ENCODE peak calls at places on chromosomes 2 and 18, in five cellular contexts. Z is adrenal gland, Q is body of pancreas, Y is heart left ventricle, E is HCT116. V is an unnamed sample.

GRCh38 chr2:235191486-235191885 is 239.7 kb downstream of the SH3BP4 start:
- DNase-seq in Z (no peak), Q (no peak), Y (no peak), E (no peak), V (no peak)

GRCh38 chr18:45688834-45689233 is 35.1 kb upstream of the SLC14A1 start:
- DNase-seq in Z (no peak), Q (no peak), Y (no peak), E (no peak), V (no peak)

GRCh38 chr2:85582467-85582866 is 1.8 kb upstream of the VAMP5 start:
- DNase-seq in Z (no peak), Q (no peak), Y (no peak), E (no peak), V (no peak)

GRCh38 chr18:50953822-50954221 is 14.0 kb upstream of the ELAC1 start:
- DNase-seq in Z (no peak), Q (no peak), Y (no peak), E (no peak), V (no peak)

GRCh38 chr2:107635883-107636282 is 190.8 kb upstream of the RGPD4 start:
- DNase-seq in Z (no peak), Q (no peak), Y (no peak), E (no peak), V (no peak)

GRCh38 chr2:212193803-212194202 is 344.8 kb downstream of the ERBB4 start:
- DNase-seq in Z (no peak), Q (no peak), Y (no peak), E (no peak), V (no peak)

GRCh38 chr2:64866797-64867196 is 122.4 kb upstream of the SLC1A4 start:
- DNase-seq in Z (peak; percentile 74), Q (no peak), Y (peak; percentile 34), E (no peak), V (peak; percentile 52)

GRCh38 chr18:9961031-9961430 is 47.2 kb downstream of the VAPA start:
- DNase-seq in Z (no peak), Q (no peak), Y (no peak), E (no peak), V (no peak)

GRCh38 chr2:70888925-70889715 is 46.6 kb upstream of the ATP6V1B1 start:
- DNase-seq in Z (peak; percentile 24), Q (no peak), Y (no peak), E (no peak), V (no peak)

GRCh38 chr2:239910851-239911629 is 114.1 kb downstream of the NDUFA10 start:
- DNase-seq in Z (peak; percentile 65), Q (no peak), Y (no peak), E (no peak), V (no peak)

GRCh38 chr2:69131983-69132675 is 119.2 kb downstream of the ANTXR1 start:
- DNase-seq in Z (no peak), Q (no peak), Y (no peak), E (no peak), V (no peak)

GRCh38 chr2:240154606-240155005 is 14.1 kb upstream of the OTOS start:
- DNase-seq in Z (no peak), Q (no peak), Y (no peak), E (no peak), V (peak; percentile 48)

GRCh38 chr18:48133675-48134251 is 203.3 kb upstream of the SMAD2 start:
- DNase-seq in Z (no peak), Q (no peak), Y (no peak), E (no peak), V (no peak)

GRCh38 chr2:33020883-33021282 is 74.1 kb downstream of the LTBP1 start:
- DNase-seq in Z (no peak), Q (no peak), Y (no peak), E (no peak), V (no peak)

GRCh38 chr2:230219419-230220331 is at the start of gene SP110:
- DNase-seq in Z (peak; percentile 90), Q (peak; percentile 88), Y (peak; percentile 80), E (peak; percentile 31), V (peak; percentile 86)

GRCh38 chr2:178395941-178396585 is 54.9 kb downstream of the PRKRA start:
- DNase-seq in Z (no peak), Q (no peak), Y (no peak), E (no peak), V (no peak)

GRCh38 chr2:213221962-213222361 is 62.3 kb upstream of the SPAG16 start:
- DNase-seq in Z (no peak), Q (no peak), Y (no peak), E (no peak), V (no peak)

GRCh38 chr18:63970803-63971191 is 916 bp downstream of the SERPINB8 start:
- DNase-seq in Z (peak; percentile 73), Q (peak; percentile 36), Y (peak; percentile 39), E (no peak), V (peak; percentile 60)

GRCh38 chr2:46379213-46380037 is 82.2 kb downstream of the EPAS1 start:
- DNase-seq in Z (peak; percentile 33), Q (no peak), Y (no peak), E (no peak), V (no peak)

GRCh38 chr2:20633001-20633400 is 17.9 kb downstream of the HS1BP3 start:
- DNase-seq in Z (no peak), Q (no peak), Y (peak; percentile 14), E (no peak), V (no peak)

GRCh38 chr2:20635698-20636584 is 15.0 kb downstream of the HS1BP3 start:
- DNase-seq in Z (peak; percentile 94), Q (peak; percentile 82), Y (peak; percentile 89), E (peak; percentile 21), V (peak; percentile 88)

GRCh38 chr2:20635096-20635475 is 15.8 kb downstream of the HS1BP3 start:
- DNase-seq in Z (no peak), Q (peak; percentile 9), Y (peak; percentile 13), E (no peak), V (no peak)

GRCh38 chr2:20633794-20634259 is 17.1 kb downstream of the HS1BP3 start:
- DNase-seq in Z (no peak), Q (peak; percentile 73), Y (peak; percentile 77), E (no peak), V (peak; percentile 65)

GRCh38 chr2:20634430-20635095 is 16.3 kb downstream of the HS1BP3 start:
- DNase-seq in Z (peak; percentile 80), Q (peak; percentile 47), Y (peak; percentile 45), E (no peak), V (peak; percentile 44)
- H3K27ac ChIP-seq in Z (peak overlapping the region; percentile 51), Q (peak overlapping the region; percentile 75), Y (peak overlapping the region; percentile 71), E (no peak overlapping the region), V (peak overlapping the region; percentile 23)

DNA sequence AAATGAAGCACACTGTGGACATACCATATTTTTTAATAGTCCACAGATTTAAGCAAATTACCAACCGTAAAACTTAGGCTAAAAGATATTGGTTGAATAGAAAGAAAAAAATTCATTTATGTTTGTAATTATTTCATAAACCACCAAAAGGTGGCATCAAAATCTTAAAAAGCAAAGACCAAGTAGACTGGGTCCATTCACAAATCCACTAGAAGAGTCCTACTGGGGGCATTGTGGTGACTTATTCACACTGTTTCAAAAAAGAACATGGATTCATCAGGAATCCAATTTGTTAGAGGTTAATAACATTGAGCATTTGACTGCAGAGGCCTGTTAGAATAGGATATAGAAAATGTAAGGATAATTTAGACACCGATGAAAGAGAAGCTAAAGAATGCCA is 194.9 kb upstream of the KYNU start:
- DNase-seq in Z (no peak), Q (no peak), Y (no peak), E (peak; percentile 13), V (no peak)
- TF ChIP-seq CTCF in Z (peak; percentile 47), Q (no peak), Y (no peak), E (no peak), V (peak; percentile 41)

GRCh38 chr2:127017548-127017947 is 89.4 kb downstream of the BIN1 start:
- DNase-seq in Z (no peak), Q (no peak), Y (no peak), E (no peak), V (no peak)

GRCh38 chr2:127014630-127015029 is 92.3 kb downstream of the BIN1 start:
- DNase-seq in Z (no peak), Q (no peak), Y (no peak), E (no peak), V (no peak)

GRCh38 chr2:127016329-127016728 is 90.6 kb downstream of the BIN1 start:
- DNase-seq in Z (no peak), Q (no peak), Y (no peak), E (no peak), V (no peak)

GRCh38 chr2:127014224-127014623 is 92.7 kb downstream of the BIN1 start:
- DNase-seq in Z (no peak), Q (no peak), Y (no peak), E (no peak), V (no peak)

GRCh38 chr2:127015106-127015910 is 91.6 kb downstream of the BIN1 start:
- DNase-seq in Z (no peak), Q (no peak), Y (no peak), E (no peak), V (no peak)
- TF ChIP-seq POLR2A in Z (no peak), Q (no peak), Y (no peak), E (no peak), V (no peak)

DNA sequence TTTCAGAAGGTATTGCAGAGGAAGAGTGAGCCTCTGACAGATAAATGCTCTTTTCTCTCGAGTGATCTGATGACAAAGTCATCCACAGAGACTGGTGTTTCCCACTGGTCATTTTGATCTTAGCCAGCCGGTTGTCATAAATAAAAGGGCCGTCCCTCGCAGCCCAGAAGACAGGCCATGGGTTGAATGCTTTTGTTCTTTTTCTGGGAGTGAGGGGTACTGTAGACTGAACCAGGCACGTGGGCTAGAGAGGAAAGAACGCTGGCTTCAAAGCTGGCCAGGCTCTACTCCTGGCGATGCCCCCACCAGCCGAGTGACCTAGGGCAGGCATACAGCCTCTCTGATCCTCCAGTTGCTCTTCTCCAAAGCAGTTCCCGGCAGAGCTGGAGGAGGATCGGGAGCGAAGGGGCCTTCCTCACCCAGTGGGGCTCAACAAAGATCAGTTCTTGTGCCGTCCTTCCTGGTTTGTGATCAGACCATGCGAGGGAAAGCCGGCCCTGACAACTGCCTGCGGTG is 193.5 kb downstream of the INHBB start:
- DNase-seq in Z (no peak), Q (no peak), Y (no peak), E (no peak), V (no peak)
- H3K27ac ChIP-seq in Z (peak overlapping the region; percentile 40), Q (peak overlapping the region; percentile 71), Y (no peak overlapping the region), E (no peak overlapping the region), V (no peak overlapping the region)

DNA sequence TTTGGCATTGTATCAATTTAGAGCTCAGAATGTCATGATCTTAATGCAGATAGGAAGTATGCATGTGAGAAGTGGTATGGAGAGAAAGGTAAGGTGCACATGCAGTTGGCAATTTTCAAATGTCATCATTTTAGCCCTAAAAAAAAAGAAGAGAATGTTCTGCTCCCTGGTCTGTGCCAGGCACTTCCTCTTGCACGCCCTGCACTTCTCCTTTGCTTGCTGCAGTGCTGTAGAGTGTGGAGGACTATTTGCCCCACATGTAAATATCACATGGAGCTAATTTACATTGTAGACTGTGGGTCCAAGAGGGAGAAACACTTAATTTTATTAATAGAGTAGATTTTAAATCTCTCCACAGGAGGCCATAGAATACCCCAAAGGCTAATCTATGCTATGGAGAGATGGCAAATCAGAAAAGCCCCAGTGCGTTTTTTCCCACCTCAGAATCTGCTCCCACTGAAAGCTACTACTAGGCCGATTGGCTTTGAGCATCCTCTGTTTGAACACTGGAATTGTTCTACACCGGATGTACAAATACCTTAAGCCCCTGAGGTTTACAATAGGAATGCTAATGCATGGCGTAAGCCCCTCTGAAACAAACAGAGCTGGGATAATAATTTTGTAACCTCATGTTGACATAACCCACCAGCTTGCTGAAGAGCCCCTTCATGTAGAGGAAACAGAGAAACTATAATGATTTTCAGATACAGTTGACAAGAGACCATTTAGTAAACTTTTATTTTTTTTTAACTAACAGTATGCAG is 137.2 kb upstream of the KLHL14 start:
- DNase-seq in Z (no peak), Q (no peak), Y (no peak), E (no peak), V (no peak)
- TF ChIP-seq CTCF in Z (no peak), Q (no peak), Y (no peak), E (no peak), V (no peak)

V was measured in right lobe of liver.